ENCODE peak calls at places on chromosomes 2 and 18, in seven cellular contexts. One of them, this sample, is unnamed.
A peak's percentile ranks its signal among the peaks of the same experiment; 100 is the strongest.

GRCh38 chr18:52070295-52070756 is 269.7 kb upstream of the DCC start:
- DNase-seq in GM12891: no peak
- DNase-seq in KBM-7: no peak
- DNase-seq in posterior cingulate gyrus: no peak
- DNase-seq in heart left ventricle: no peak
- DNase-seq in retinal pigment epithelial cell: no peak
- DNase-seq in T-helper 9 cell: no peak
- DNase-seq in this sample: no peak

GRCh38 chr2:39068290-39068689 is 52.6 kb downstream of the SOS1 start:
- DNase-seq in retinal pigment epithelial cell: no peak
- DNase-seq in GM12891: no peak
- DNase-seq in heart left ventricle: no peak
- DNase-seq in KBM-7: no peak
- DNase-seq in T-helper 9 cell: no peak
- DNase-seq in posterior cingulate gyrus: no peak
- DNase-seq in this sample: no peak

GRCh38 chr18:63365909-63366269 is 1.1 kb downstream of the KDSR start:
- DNase-seq in heart left ventricle: no peak
- DNase-seq in T-helper 9 cell: no peak
- DNase-seq in GM12891: peak; percentile 2
- DNase-seq in KBM-7: no peak
- DNase-seq in posterior cingulate gyrus: peak; percentile 20
- DNase-seq in retinal pigment epithelial cell: no peak
- DNase-seq in this sample: no peak

GRCh38 chr2:28408764-28409599 is 16.3 kb downstream of the FOSL2 start:
- DNase-seq in KBM-7: no peak
- DNase-seq in posterior cingulate gyrus: no peak
- DNase-seq in GM12891: no peak
- DNase-seq in T-helper 9 cell: peak; percentile 67
- DNase-seq in heart left ventricle: peak; percentile 73
- DNase-seq in retinal pigment epithelial cell: peak; percentile 91
- DNase-seq in this sample: peak; percentile 62

GRCh38 chr2:157764386-157764785 is 111.7 kb downstream of the ACVR1 start:
- DNase-seq in heart left ventricle: no peak
- DNase-seq in KBM-7: no peak
- DNase-seq in retinal pigment epithelial cell: no peak
- DNase-seq in posterior cingulate gyrus: no peak
- DNase-seq in T-helper 9 cell: no peak
- DNase-seq in GM12891: no peak
- DNase-seq in this sample: no peak

GRCh38 chr2:157785200-157785599 is 90.9 kb downstream of the ACVR1 start:
- DNase-seq in heart left ventricle: no peak
- DNase-seq in GM12891: no peak
- DNase-seq in posterior cingulate gyrus: no peak
- DNase-seq in KBM-7: no peak
- DNase-seq in T-helper 9 cell: no peak
- DNase-seq in retinal pigment epithelial cell: peak; percentile 86
- DNase-seq in this sample: no peak

GRCh38 chr2:20065885-20066602 is 14.6 kb upstream of the LAPTM4A start:
- DNase-seq in heart left ventricle: peak; percentile 80
- DNase-seq in GM12891: no peak
- DNase-seq in KBM-7: no peak
- DNase-seq in T-helper 9 cell: no peak
- DNase-seq in posterior cingulate gyrus: peak; percentile 46
- DNase-seq in retinal pigment epithelial cell: no peak
- DNase-seq in this sample: no peak

GRCh38 chr2:241811952-241812729 is 3.1 kb downstream of the NEU4 start:
- DNase-seq in GM12891: peak; percentile 10
- DNase-seq in heart left ventricle: peak; percentile 51
- DNase-seq in KBM-7: no peak
- DNase-seq in posterior cingulate gyrus: no peak
- DNase-seq in T-helper 9 cell: no peak
- DNase-seq in retinal pigment epithelial cell: no peak
- DNase-seq in this sample: no peak

GRCh38 chr2:30670453-30670852 is 136.8 kb downstream of the CAPN13 start:
- DNase-seq in T-helper 9 cell: no peak
- DNase-seq in posterior cingulate gyrus: no peak
- DNase-seq in KBM-7: no peak
- DNase-seq in heart left ventricle: no peak
- DNase-seq in retinal pigment epithelial cell: no peak
- DNase-seq in GM12891: no peak
- DNase-seq in this sample: no peak

GRCh38 chr2:222683805-222684204 is 12.3 kb downstream of the MOGAT1 start:
- DNase-seq in retinal pigment epithelial cell: no peak
- DNase-seq in KBM-7: no peak
- DNase-seq in T-helper 9 cell: no peak
- DNase-seq in heart left ventricle: no peak
- DNase-seq in GM12891: no peak
- DNase-seq in posterior cingulate gyrus: no peak
- DNase-seq in this sample: no peak

GRCh38 chr2:101368371-101368770 is 18.9 kb downstream of the CREG2 start:
- DNase-seq in retinal pigment epithelial cell: no peak
- DNase-seq in KBM-7: no peak
- DNase-seq in GM12891: no peak
- DNase-seq in posterior cingulate gyrus: no peak
- DNase-seq in T-helper 9 cell: no peak
- DNase-seq in heart left ventricle: no peak
- DNase-seq in this sample: no peak

GRCh38 chr18:79818631-79819030 is 20.9 kb downstream of the KCNG2 start:
- DNase-seq in retinal pigment epithelial cell: no peak
- DNase-seq in T-helper 9 cell: no peak
- DNase-seq in posterior cingulate gyrus: no peak
- DNase-seq in GM12891: no peak
- DNase-seq in KBM-7: no peak
- DNase-seq in heart left ventricle: no peak
- DNase-seq in this sample: no peak

GRCh38 chr2:112811841-112812306 is 24.7 kb downstream of the IL1B start:
- DNase-seq in heart left ventricle: no peak
- DNase-seq in T-helper 9 cell: no peak
- DNase-seq in retinal pigment epithelial cell: no peak
- DNase-seq in posterior cingulate gyrus: no peak
- DNase-seq in KBM-7: peak; percentile 32
- DNase-seq in GM12891: no peak
- DNase-seq in this sample: no peak

GRCh38 chr18:58866261-58867232 is 1.9 kb downstream of the ZNF532 start:
- DNase-seq in T-helper 9 cell: no peak
- DNase-seq in GM12891: no peak
- DNase-seq in KBM-7: no peak
- DNase-seq in heart left ventricle: no peak
- DNase-seq in posterior cingulate gyrus: peak; percentile 33
- DNase-seq in retinal pigment epithelial cell: no peak
- DNase-seq in this sample: no peak

GRCh38 chr2:7792031-7792651 is 874.9 kb downstream of the RNF144A start:
- DNase-seq in posterior cingulate gyrus: no peak
- DNase-seq in retinal pigment epithelial cell: peak; percentile 27
- DNase-seq in KBM-7: no peak
- DNase-seq in heart left ventricle: no peak
- DNase-seq in T-helper 9 cell: no peak
- DNase-seq in GM12891: no peak
- DNase-seq in this sample: no peak

GRCh38 chr2:149329470-149330126 is 789 bp upstream of the LYPD6 start:
- DNase-seq in heart left ventricle: peak; percentile 61
- DNase-seq in posterior cingulate gyrus: peak; percentile 35
- DNase-seq in GM12891: peak; percentile 17
- DNase-seq in KBM-7: peak; percentile 47
- DNase-seq in retinal pigment epithelial cell: peak; percentile 59
- DNase-seq in T-helper 9 cell: no peak
- DNase-seq in this sample: no peak

GRCh38 chr18:70452501-70452900 is 163.7 kb downstream of the SOCS6 start:
- DNase-seq in posterior cingulate gyrus: no peak
- DNase-seq in GM12891: no peak
- DNase-seq in KBM-7: no peak
- DNase-seq in retinal pigment epithelial cell: no peak
- DNase-seq in T-helper 9 cell: no peak
- DNase-seq in heart left ventricle: no peak
- DNase-seq in this sample: no peak

GRCh38 chr2:127439343-127439742 is 21.1 kb downstream of the PROC start:
- DNase-seq in retinal pigment epithelial cell: no peak
- DNase-seq in T-helper 9 cell: no peak
- DNase-seq in GM12891: no peak
- DNase-seq in heart left ventricle: no peak
- DNase-seq in posterior cingulate gyrus: no peak
- DNase-seq in KBM-7: no peak
- DNase-seq in this sample: no peak

This sample was measured in stimulated activated effector memory CD8-positive, alpha-beta T cell treated with anti-CD3 and anti-CD28 coated beads, Interleukin-12 subunit alpha, Interleukin-12 subunit beta, amount 100 ng/mL, for 72 hours.